ENCODE peak calls at places on chromosomes 11 and 22, in seven cellular contexts. One of them, this sample, is unnamed.

GRCh38 chr22:49754674-49755590 is 72.7 kb downstream of the BRD1 start:
- DNase-seq in psoas muscle: no peak
- DNase-seq in mucosa of descending colon: no peak
- DNase-seq in cardiac fibroblast: no peak
- DNase-seq in epithelial cell of esophagus: no peak
- DNase-seq in OCI-LY7: no peak
- DNase-seq in fibroblast of pulmonary artery: no peak
- DNase-seq in this sample: no peak

GRCh38 chr11:112837162-112837826 is 123.9 kb upstream of the NCAM1 start:
- DNase-seq in epithelial cell of esophagus: no peak
- DNase-seq in cardiac fibroblast: no peak
- DNase-seq in OCI-LY7: no peak
- DNase-seq in mucosa of descending colon: no peak
- DNase-seq in psoas muscle: no peak
- DNase-seq in fibroblast of pulmonary artery: no peak
- DNase-seq in this sample: no peak

GRCh38 chr11:5564259-5565019 is 16.1 kb upstream of the OR52H1 start:
- DNase-seq in fibroblast of pulmonary artery: peak; percentile 17
- DNase-seq in mucosa of descending colon: no peak
- DNase-seq in cardiac fibroblast: peak; percentile 22
- DNase-seq in epithelial cell of esophagus: peak; percentile 73
- DNase-seq in OCI-LY7: peak; percentile 1
- DNase-seq in psoas muscle: no peak
- DNase-seq in this sample: no peak

GRCh38 chr22:25942989-25943411 is 201.0 kb downstream of the MYO18B start:
- DNase-seq in psoas muscle: peak; percentile 61
- DNase-seq in epithelial cell of esophagus: no peak
- DNase-seq in cardiac fibroblast: no peak
- DNase-seq in mucosa of descending colon: no peak
- DNase-seq in OCI-LY7: no peak
- DNase-seq in fibroblast of pulmonary artery: no peak
- DNase-seq in this sample: no peak

GRCh38 chr11:110900426-110900825 is 188.2 kb upstream of the ARHGAP20 start:
- DNase-seq in cardiac fibroblast: no peak
- DNase-seq in fibroblast of pulmonary artery: no peak
- DNase-seq in mucosa of descending colon: no peak
- DNase-seq in OCI-LY7: no peak
- DNase-seq in epithelial cell of esophagus: no peak
- DNase-seq in psoas muscle: no peak
- DNase-seq in this sample: no peak

GRCh38 chr11:110125632-110126031 is 32.4 kb downstream of the ZC3H12C start:
- DNase-seq in epithelial cell of esophagus: peak; percentile 55
- DNase-seq in mucosa of descending colon: no peak
- DNase-seq in cardiac fibroblast: peak; percentile 96
- DNase-seq in fibroblast of pulmonary artery: peak; percentile 70
- DNase-seq in OCI-LY7: no peak
- DNase-seq in psoas muscle: no peak
- DNase-seq in this sample: no peak

GRCh38 chr22:37027556-37027955 is 8.0 kb downstream of the MPST start:
- DNase-seq in OCI-LY7: no peak
- DNase-seq in mucosa of descending colon: no peak
- DNase-seq in fibroblast of pulmonary artery: no peak
- DNase-seq in epithelial cell of esophagus: no peak
- DNase-seq in psoas muscle: no peak
- DNase-seq in cardiac fibroblast: no peak
- DNase-seq in this sample: no peak

GRCh38 chr11:66862559-66863037 is 5.7 kb downstream of the LRFN4 start:
- DNase-seq in mucosa of descending colon: no peak
- DNase-seq in psoas muscle: no peak
- DNase-seq in epithelial cell of esophagus: no peak
- DNase-seq in OCI-LY7: no peak
- DNase-seq in fibroblast of pulmonary artery: no peak
- DNase-seq in cardiac fibroblast: no peak
- DNase-seq in this sample: no peak

GRCh38 chr11:124798991-124799383 is 1.2 kb downstream of the MSANTD2 start:
- DNase-seq in mucosa of descending colon: peak; percentile 8
- DNase-seq in epithelial cell of esophagus: peak; percentile 42
- DNase-seq in cardiac fibroblast: peak; percentile 55
- DNase-seq in OCI-LY7: peak; percentile 35
- DNase-seq in fibroblast of pulmonary artery: peak; percentile 65
- DNase-seq in psoas muscle: no peak
- DNase-seq in this sample: peak; percentile 70

GRCh38 chr22:22666307-22667091 is 22.1 kb downstream of the GGTLC2 start:
- DNase-seq in mucosa of descending colon: peak; percentile 56
- DNase-seq in psoas muscle: no peak
- DNase-seq in cardiac fibroblast: peak; percentile 56
- DNase-seq in OCI-LY7: peak; percentile 75
- DNase-seq in fibroblast of pulmonary artery: peak; percentile 52
- DNase-seq in epithelial cell of esophagus: no peak
- DNase-seq in this sample: no peak

GRCh38 chr11:46888636-46889035 is 29.7 kb downstream of the LRP4 start:
- DNase-seq in OCI-LY7: no peak
- DNase-seq in fibroblast of pulmonary artery: no peak
- DNase-seq in epithelial cell of esophagus: no peak
- DNase-seq in cardiac fibroblast: no peak
- DNase-seq in mucosa of descending colon: no peak
- DNase-seq in psoas muscle: no peak
- DNase-seq in this sample: no peak

GRCh38 chr11:69369945-69370344 is 76.0 kb downstream of the MYEOV start:
- DNase-seq in psoas muscle: no peak
- DNase-seq in OCI-LY7: no peak
- DNase-seq in fibroblast of pulmonary artery: no peak
- DNase-seq in epithelial cell of esophagus: no peak
- DNase-seq in mucosa of descending colon: no peak
- DNase-seq in cardiac fibroblast: no peak
- DNase-seq in this sample: no peak

GRCh38 chr11:67146516-67147226 is 27.6 kb downstream of the KDM2A start:
- DNase-seq in fibroblast of pulmonary artery: no peak
- DNase-seq in cardiac fibroblast: no peak
- DNase-seq in OCI-LY7: no peak
- DNase-seq in mucosa of descending colon: no peak
- DNase-seq in epithelial cell of esophagus: no peak
- DNase-seq in psoas muscle: no peak
- DNase-seq in this sample: no peak

GRCh38 chr22:30872282-30873041 is 96.1 kb downstream of the MORC2 start:
- DNase-seq in psoas muscle: no peak
- DNase-seq in cardiac fibroblast: no peak
- DNase-seq in fibroblast of pulmonary artery: no peak
- DNase-seq in epithelial cell of esophagus: no peak
- DNase-seq in mucosa of descending colon: no peak
- DNase-seq in OCI-LY7: no peak
- DNase-seq in this sample: no peak

GRCh38 chr22:37095113-37095512 is 14.4 kb downstream of the TMPRSS6 start:
- DNase-seq in epithelial cell of esophagus: no peak
- DNase-seq in cardiac fibroblast: no peak
- DNase-seq in mucosa of descending colon: no peak
- DNase-seq in fibroblast of pulmonary artery: no peak
- DNase-seq in psoas muscle: no peak
- DNase-seq in OCI-LY7: no peak
- DNase-seq in this sample: no peak

GRCh38 chr11:27718853-27719574 is 18.8 kb upstream of the BDNF start:
- DNase-seq in OCI-LY7: no peak
- DNase-seq in cardiac fibroblast: peak; percentile 51
- DNase-seq in epithelial cell of esophagus: peak; percentile 36
- DNase-seq in mucosa of descending colon: no peak
- DNase-seq in fibroblast of pulmonary artery: peak; percentile 55
- DNase-seq in psoas muscle: no peak
- DNase-seq in this sample: no peak

GRCh38 chr11:126404367-126404766 is 48.9 kb downstream of the ST3GAL4 start:
- DNase-seq in fibroblast of pulmonary artery: no peak
- DNase-seq in cardiac fibroblast: no peak
- DNase-seq in epithelial cell of esophagus: peak; percentile 39
- DNase-seq in mucosa of descending colon: no peak
- DNase-seq in psoas muscle: no peak
- DNase-seq in OCI-LY7: no peak
- DNase-seq in this sample: no peak

GRCh38 chr11:101555366-101555765 is 28.4 kb downstream of the TRPC6 start:
- DNase-seq in mucosa of descending colon: no peak
- DNase-seq in fibroblast of pulmonary artery: peak; percentile 3
- DNase-seq in epithelial cell of esophagus: no peak
- DNase-seq in cardiac fibroblast: peak; percentile 87
- DNase-seq in OCI-LY7: no peak
- DNase-seq in psoas muscle: no peak
- DNase-seq in this sample: no peak

GRCh38 chr11:119832536-119832935 is 103.5 kb upstream of the NECTIN1 start:
- DNase-seq in OCI-LY7: no peak
- DNase-seq in epithelial cell of esophagus: peak; percentile 26
- DNase-seq in psoas muscle: no peak
- DNase-seq in fibroblast of pulmonary artery: no peak
- DNase-seq in mucosa of descending colon: peak; percentile 78
- DNase-seq in cardiac fibroblast: no peak
- DNase-seq in this sample: peak; percentile 81

GRCh38 chr22:38273135-38273761 is 438 bp upstream of the TMEM184B start:
- DNase-seq in mucosa of descending colon: no peak
- DNase-seq in epithelial cell of esophagus: no peak
- DNase-seq in psoas muscle: no peak
- DNase-seq in fibroblast of pulmonary artery: no peak
- DNase-seq in OCI-LY7: peak; percentile 30
- DNase-seq in cardiac fibroblast: peak; percentile 43
- DNase-seq in this sample: no peak

GRCh38 chr22:40799008-40799407 is 20.1 kb downstream of the SLC25A17 start:
- DNase-seq in fibroblast of pulmonary artery: no peak
- DNase-seq in psoas muscle: no peak
- DNase-seq in epithelial cell of esophagus: no peak
- DNase-seq in cardiac fibroblast: no peak
- DNase-seq in OCI-LY7: no peak
- DNase-seq in mucosa of descending colon: no peak
- DNase-seq in this sample: no peak

GRCh38 chr22:43436536-43437267 is 24.9 kb downstream of the MPPED1 start:
- DNase-seq in epithelial cell of esophagus: no peak
- DNase-seq in psoas muscle: no peak
- DNase-seq in OCI-LY7: no peak
- DNase-seq in fibroblast of pulmonary artery: no peak
- DNase-seq in cardiac fibroblast: no peak
- DNase-seq in mucosa of descending colon: no peak
- DNase-seq in this sample: no peak

GRCh38 chr22:25845985-25846745 is 104.2 kb downstream of the MYO18B start:
- DNase-seq in mucosa of descending colon: no peak
- DNase-seq in OCI-LY7: no peak
- DNase-seq in cardiac fibroblast: peak; percentile 2
- DNase-seq in epithelial cell of esophagus: no peak
- DNase-seq in fibroblast of pulmonary artery: no peak
- DNase-seq in psoas muscle: no peak
- DNase-seq in this sample: no peak

GRCh38 chr11:10155793-10156490 is 138.1 kb downstream of the SBF2 start:
- DNase-seq in mucosa of descending colon: no peak
- DNase-seq in OCI-LY7: no peak
- DNase-seq in cardiac fibroblast: no peak
- DNase-seq in fibroblast of pulmonary artery: peak; percentile 4
- DNase-seq in psoas muscle: no peak
- DNase-seq in epithelial cell of esophagus: peak; percentile 32
- DNase-seq in this sample: no peak

GRCh38 chr22:19488884-19489843 is 9.4 kb downstream of the CDC45 start:
- DNase-seq in psoas muscle: no peak
- DNase-seq in fibroblast of pulmonary artery: peak; percentile 47
- DNase-seq in mucosa of descending colon: peak; percentile 28
- DNase-seq in OCI-LY7: no peak
- DNase-seq in cardiac fibroblast: peak; percentile 47
- DNase-seq in epithelial cell of esophagus: peak; percentile 32
- DNase-seq in this sample: no peak
- TF ChIP-seq CTCF in psoas muscle: no peak
- TF ChIP-seq CTCF in fibroblast of pulmonary artery: peak; percentile 29
- TF ChIP-seq CTCF in mucosa of descending colon: no peak
- TF ChIP-seq CTCF in OCI-LY7: peak; percentile 32
- TF ChIP-seq CTCF in cardiac fibroblast: no peak
- TF ChIP-seq CTCF in epithelial cell of esophagus: peak; percentile 45
- TF ChIP-seq CTCF in this sample: no peak

GRCh38 chr11:12285811-12286222 is 91.6 kb upstream of the PARVA start:
- DNase-seq in cardiac fibroblast: peak; percentile 64
- DNase-seq in epithelial cell of esophagus: no peak
- DNase-seq in fibroblast of pulmonary artery: no peak
- DNase-seq in psoas muscle: no peak
- DNase-seq in OCI-LY7: no peak
- DNase-seq in mucosa of descending colon: no peak
- DNase-seq in this sample: no peak

GRCh38 chr11:12282676-12283075 is 94.7 kb upstream of the PARVA start:
- DNase-seq in mucosa of descending colon: no peak
- DNase-seq in epithelial cell of esophagus: peak; percentile 75
- DNase-seq in cardiac fibroblast: peak; percentile 36
- DNase-seq in OCI-LY7: no peak
- DNase-seq in psoas muscle: no peak
- DNase-seq in fibroblast of pulmonary artery: no peak
- DNase-seq in this sample: no peak

GRCh38 chr11:12285106-12285505 is 92.3 kb upstream of the PARVA start:
- DNase-seq in fibroblast of pulmonary artery: peak; percentile 88
- DNase-seq in psoas muscle: no peak
- DNase-seq in epithelial cell of esophagus: peak; percentile 83
- DNase-seq in cardiac fibroblast: peak; percentile 96
- DNase-seq in mucosa of descending colon: no peak
- DNase-seq in OCI-LY7: no peak
- DNase-seq in this sample: peak; percentile 81

GRCh38 chr11:12286606-12287005 is 90.8 kb upstream of the PARVA start:
- DNase-seq in cardiac fibroblast: no peak
- DNase-seq in mucosa of descending colon: no peak
- DNase-seq in OCI-LY7: no peak
- DNase-seq in fibroblast of pulmonary artery: no peak
- DNase-seq in psoas muscle: no peak
- DNase-seq in epithelial cell of esophagus: no peak
- DNase-seq in this sample: no peak

GRCh38 chr11:12284321-12285050 is 92.9 kb upstream of the PARVA start:
- DNase-seq in psoas muscle: no peak
- DNase-seq in mucosa of descending colon: no peak
- DNase-seq in fibroblast of pulmonary artery: peak; percentile 53
- DNase-seq in epithelial cell of esophagus: peak; percentile 52
- DNase-seq in cardiac fibroblast: peak; percentile 77
- DNase-seq in OCI-LY7: no peak
- DNase-seq in this sample: peak; percentile 50
- H3K4me3 ChIP-seq in psoas muscle: no peak overlapping the region
- H3K4me3 ChIP-seq in mucosa of descending colon: no peak overlapping the region
- H3K4me3 ChIP-seq in fibroblast of pulmonary artery: peak overlapping the region; percentile 1
- H3K4me3 ChIP-seq in epithelial cell of esophagus: no peak overlapping the region
- H3K4me3 ChIP-seq in cardiac fibroblast: no peak overlapping the region
- H3K4me3 ChIP-seq in OCI-LY7: no peak overlapping the region
- H3K4me3 ChIP-seq in this sample: peak overlapping the region; percentile 0

GRCh38 chr11:26551186-26551801 is 20.8 kb downstream of the MUC15 start:
- DNase-seq in cardiac fibroblast: peak; percentile 41
- DNase-seq in mucosa of descending colon: no peak
- DNase-seq in fibroblast of pulmonary artery: peak; percentile 44
- DNase-seq in OCI-LY7: no peak
- DNase-seq in epithelial cell of esophagus: no peak
- DNase-seq in psoas muscle: no peak
- DNase-seq in this sample: peak; percentile 6
- TF ChIP-seq CTCF in cardiac fibroblast: peak; percentile 43
- TF ChIP-seq CTCF in mucosa of descending colon: no peak
- TF ChIP-seq CTCF in fibroblast of pulmonary artery: peak; percentile 61
- TF ChIP-seq CTCF in OCI-LY7: peak; percentile 70
- TF ChIP-seq CTCF in epithelial cell of esophagus: no peak
- TF ChIP-seq CTCF in psoas muscle: no peak
- TF ChIP-seq CTCF in this sample: peak; percentile 38

DNA sequence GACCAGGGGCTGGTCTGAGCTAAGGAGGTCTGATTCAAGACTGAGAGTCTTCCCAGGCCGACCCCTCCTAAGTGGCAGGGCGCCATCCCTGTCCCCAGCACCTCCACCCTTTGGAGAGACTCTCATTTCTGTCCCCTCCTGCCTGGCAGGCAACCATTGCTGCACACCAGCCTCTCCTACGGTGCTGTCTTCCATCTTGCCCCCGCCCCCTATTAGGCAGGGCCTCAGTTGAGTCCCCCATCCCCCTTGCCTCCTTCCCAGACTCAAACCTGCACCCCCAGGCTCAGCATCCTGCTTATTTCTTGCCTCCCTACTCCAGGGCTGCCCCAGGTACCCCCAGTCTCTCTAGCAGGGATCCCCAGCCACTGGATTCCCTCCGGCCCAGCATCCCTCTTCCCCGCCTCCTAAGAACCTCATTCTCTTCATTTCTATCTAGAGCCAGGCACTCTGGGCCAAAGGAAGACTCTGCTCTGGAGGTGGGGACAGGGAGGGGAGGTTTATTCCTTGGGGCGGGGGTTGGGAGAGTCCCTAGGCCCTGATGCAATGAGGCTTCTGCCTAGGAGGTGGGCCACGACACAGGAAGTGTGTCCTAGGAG is 1.7 kb upstream of the RCOR2 start:
- DNase-seq in mucosa of descending colon: peak; percentile 47
- DNase-seq in fibroblast of pulmonary artery: no peak
- DNase-seq in cardiac fibroblast: no peak
- DNase-seq in epithelial cell of esophagus: no peak
- DNase-seq in psoas muscle: peak; percentile 20
- DNase-seq in OCI-LY7: no peak
- DNase-seq in this sample: no peak
- H3K4me3 ChIP-seq in mucosa of descending colon: no peak overlapping the region
- H3K4me3 ChIP-seq in fibroblast of pulmonary artery: no peak overlapping the region
- H3K4me3 ChIP-seq in cardiac fibroblast: no peak overlapping the region
- H3K4me3 ChIP-seq in epithelial cell of esophagus: no peak overlapping the region
- H3K4me3 ChIP-seq in psoas muscle: peak overlapping the region; percentile 73
- H3K4me3 ChIP-seq in OCI-LY7: no peak overlapping the region
- H3K4me3 ChIP-seq in this sample: peak overlapping the region; percentile 76